ENCODE peak calls at places on chromosomes 1 and 21, in eight cellular contexts. Q is lower lobe of right lung; N is Panc1; I is body of pancreas; C is heart left ventricle; F is aorta; B is Peyer's patch; T is CD8-positive, alpha-beta T cell. L is an unnamed sample. For H3K4me1, the result is how much of the 10 kb centered on the place peaks cover.

GRCh38 chr1:212938846-212939245 is 11.5 kb upstream of the VASH2 start:
- DNase-seq in Q (no peak), N (no peak), I (no peak), C (no peak), F (no peak), B (no peak), T (no peak), L (no peak)

GRCh38 chr1:29332204-29332603 is 95.9 kb downstream of the PTPRU start:
- DNase-seq in Q (no peak), N (no peak), I (peak), C (no peak), F (no peak), B (no peak), T (no peak), L (no peak)

GRCh38 chr21:42503711-42504110 is 7.7 kb upstream of the RSPH1 start:
- DNase-seq in Q (no peak), N (no peak), I (no peak), C (no peak), F (no peak), B (no peak), T (no peak), L (no peak)

GRCh38 chr1:220528679-220529529 is 968 bp downstream of the MARK1 start:
- DNase-seq in Q (no peak), N (no peak), I (no peak), C (no peak), F (peak), B (peak), T (no peak), L (no peak)

GRCh38 chr1:56194911-56195310 is 384.5 kb downstream of the PLPP3 start:
- DNase-seq in Q (no peak), N (no peak), I (no peak), C (no peak), F (no peak), B (no peak), T (no peak), L (no peak)

GRCh38 chr1:119632103-119632490 is 16.0 kb downstream of the ZNF697 start:
- DNase-seq in Q (no peak), N (no peak), I (no peak), C (peak), F (no peak), B (no peak), T (no peak), L (no peak)

GRCh38 chr1:234675561-234675960 is 65.6 kb upstream of the IRF2BP2 start:
- DNase-seq in Q (no peak), N (no peak), I (no peak), C (no peak), F (no peak), B (no peak), T (no peak), L (no peak)

GRCh38 chr1:233496940-233497456 is 116.9 kb upstream of the KCNK1 start:
- DNase-seq in Q (no peak), N (no peak), I (no peak), C (no peak), F (no peak), B (no peak), T (no peak), L (no peak)

GRCh38 chr1:55694297-55694696 is 479.1 kb upstream of the USP24 start:
- DNase-seq in Q (no peak), N (no peak), I (peak), C (no peak), F (no peak), B (no peak), T (no peak), L (no peak)

GRCh38 chr1:208268541-208269337 is 24.6 kb upstream of the PLXNA2 start:
- DNase-seq in Q (no peak), N (no peak), I (no peak), C (no peak), F (no peak), B (no peak), T (no peak), L (no peak)

GRCh38 chr21:31084689-31085088 is 46.4 kb upstream of the KRTAP19-8 start:
- DNase-seq in Q (no peak), N (no peak), I (no peak), C (no peak), F (no peak), B (no peak), T (no peak), L (no peak)

GRCh38 chr1:207088731-207089626 is at the start of gene C4BPB:
- DNase-seq in Q (no peak), N (no peak), I (peak), C (no peak), F (no peak), B (no peak), T (no peak), L (no peak)

GRCh38 chr1:37998913-37999433 is 6.3 kb downstream of the FHL3 start:
- DNase-seq in Q (no peak), N (no peak), I (peak), C (peak), F (peak), B (no peak), T (no peak), L (no peak)

DNA sequence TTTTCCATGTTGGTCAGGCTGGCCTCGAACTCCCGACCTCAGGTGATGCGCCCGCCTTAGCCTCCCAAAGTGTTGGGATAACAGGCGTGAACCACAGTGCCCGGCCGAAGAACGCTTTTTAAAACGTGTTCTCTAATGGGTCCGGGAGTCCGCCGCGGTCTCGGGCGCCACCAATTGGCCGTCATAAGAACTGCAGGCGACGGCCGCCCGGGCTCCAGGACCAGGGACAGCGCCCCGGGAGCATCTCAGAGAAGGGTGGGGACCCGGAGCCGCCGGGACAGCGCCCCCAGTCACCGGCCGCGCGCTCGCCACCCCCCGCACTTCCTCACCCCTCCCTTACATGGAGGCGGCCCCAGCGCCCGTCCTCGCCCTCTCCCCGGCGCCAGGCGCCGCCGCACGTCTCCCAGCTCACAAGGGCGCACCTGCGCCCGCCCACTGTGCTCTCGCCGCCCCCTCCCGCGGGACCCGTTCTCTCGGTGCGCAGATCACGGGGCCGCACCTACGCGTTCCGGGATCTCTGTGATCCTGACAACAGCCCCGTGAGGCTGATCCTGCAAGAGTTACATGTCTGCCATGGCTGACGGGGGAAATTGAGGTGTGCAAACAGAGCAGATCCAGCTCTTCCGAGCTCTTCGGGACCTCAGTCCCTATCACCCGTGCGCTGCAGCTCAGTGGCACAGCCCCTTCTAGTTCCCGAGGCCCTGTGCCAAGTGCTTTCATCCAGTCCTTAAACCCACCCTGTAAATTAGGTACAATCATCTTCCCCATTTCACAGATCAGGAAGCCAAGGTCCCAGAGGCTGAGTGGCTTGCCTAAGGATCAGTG is 9.8 kb downstream of the RAP1GAP start:
- DNase-seq in Q (peak), N (no peak), I (peak), C (peak), F (peak), B (peak), T (peak), L (peak)
- H3K4me3 ChIP-seq in Q (peak), N (peak), I (no peak), C (no peak), F (no peak), B (no peak), T (peak), L (no peak)

DNA sequence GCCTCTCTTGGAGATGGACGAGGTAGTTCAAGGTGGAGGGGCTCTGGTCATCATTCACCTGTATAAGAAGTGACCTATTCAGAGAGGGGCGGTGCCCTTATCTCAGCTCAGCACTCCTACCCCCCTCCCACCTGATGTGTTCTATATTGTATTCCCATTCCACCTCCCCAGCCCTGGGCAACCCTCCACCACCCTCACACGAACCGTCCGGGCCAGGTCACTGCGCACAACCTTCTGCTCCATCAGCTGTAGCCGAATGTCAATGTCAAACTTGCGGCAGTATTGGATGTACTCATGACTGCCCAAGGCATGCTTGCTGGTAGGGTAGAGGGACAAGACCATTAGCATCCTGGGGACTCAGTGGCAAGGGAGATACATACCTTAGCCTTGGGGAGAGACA is 34.3 kb downstream of the PIK3C2B start:
- DNase-seq in Q (no peak), N (no peak), I (no peak), C (no peak), F (no peak), B (no peak), T (no peak), L (no peak)
- H3K4me1 ChIP-seq in Q (half or more), N (under half), I (under half), C (under half), F (under half), B (under half), T (under half), L (under half)

GRCh38 chr1:85330711-85331290 is 54.4 kb upstream of the BCL10 start:
- DNase-seq in Q (no peak), N (no peak), I (no peak), C (no peak), F (no peak), B (no peak), T (no peak), L (peak)

GRCh38 chr1:85326851-85327250 is 50.4 kb upstream of the BCL10 start:
- DNase-seq in Q (no peak), N (no peak), I (no peak), C (no peak), F (no peak), B (no peak), T (no peak), L (no peak)

GRCh38 chr1:85330206-85330605 is 53.8 kb upstream of the BCL10 start:
- DNase-seq in Q (no peak), N (no peak), I (no peak), C (no peak), F (no peak), B (no peak), T (no peak), L (no peak)

GRCh38 chr1:85327759-85328158 is 51.3 kb upstream of the BCL10 start:
- DNase-seq in Q (no peak), N (no peak), I (no peak), C (no peak), F (no peak), B (no peak), T (no peak), L (no peak)

DNA sequence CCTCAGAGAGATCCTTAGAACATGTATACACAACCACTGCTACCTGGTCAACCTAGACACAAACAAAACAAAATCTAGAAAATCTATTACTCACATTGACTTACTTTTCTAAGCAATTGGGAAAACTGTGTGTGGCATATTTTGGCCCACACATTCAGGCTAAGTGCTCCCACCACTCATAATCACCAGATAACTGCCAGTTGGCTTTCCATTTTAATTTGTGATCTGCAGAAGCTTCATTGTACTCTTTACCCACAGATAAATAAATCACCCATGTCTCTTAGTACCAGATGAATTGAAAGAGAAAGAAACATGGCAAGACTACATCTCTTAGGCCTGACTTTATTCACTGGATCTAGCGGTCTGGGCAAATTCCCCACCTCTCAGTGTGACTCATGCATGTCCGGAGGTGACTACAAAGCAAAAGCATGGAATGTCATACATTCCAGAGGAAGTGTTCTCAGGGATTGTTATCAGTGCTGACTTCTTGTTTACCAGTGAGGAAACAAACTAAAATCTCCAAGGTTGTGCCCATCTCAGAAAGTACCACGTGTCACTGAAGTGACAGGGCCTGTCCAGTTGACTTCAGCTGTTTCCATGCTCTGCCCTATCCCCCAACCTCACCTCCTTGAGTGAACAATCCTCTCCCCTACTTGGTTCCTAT is 52.4 kb upstream of the BCL10 start:
- DNase-seq in Q (no peak), N (peak), I (peak), C (no peak), F (no peak), B (no peak), T (no peak), L (peak)
- H3K27ac ChIP-seq in Q (peak), N (peak), I (peak), C (no peak), F (peak), B (no peak), T (no peak), L (peak)

DNA sequence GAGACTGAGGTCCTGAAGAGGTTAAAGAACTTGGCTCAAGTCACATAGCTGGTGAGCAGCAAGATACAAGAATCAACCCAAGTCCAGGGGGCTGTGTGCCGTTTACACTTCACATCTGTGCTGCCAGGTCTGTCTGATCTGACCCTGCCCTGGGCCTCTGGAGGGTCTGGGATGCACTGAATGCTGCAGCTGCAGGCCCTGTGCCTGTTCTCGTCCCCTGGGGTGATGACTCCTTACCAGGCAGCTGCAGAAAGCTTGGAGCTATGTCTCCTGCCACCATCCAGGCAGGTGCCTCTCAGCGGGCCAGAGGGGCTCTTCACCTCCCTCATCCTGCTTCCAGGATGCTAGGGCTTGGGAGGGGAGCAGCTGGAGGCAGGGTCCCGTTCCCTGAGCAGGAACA is 63.5 kb downstream of the LRRN2 start:
- DNase-seq in Q (no peak), N (no peak), I (no peak), C (no peak), F (no peak), B (no peak), T (no peak), L (no peak)
- H3K4me3 ChIP-seq in Q (no peak), N (no peak), I (no peak), C (no peak), F (no peak), B (no peak), T (no peak), L (no peak)

GRCh38 chr21:38489729-38490128 is 8.5 kb downstream of the ERG start:
- DNase-seq in Q (no peak), N (no peak), I (no peak), C (no peak), F (no peak), B (no peak), T (no peak), L (no peak)

GRCh38 chr21:38489283-38489677 is 9.0 kb downstream of the ERG start:
- DNase-seq in Q (no peak), N (no peak), I (no peak), C (no peak), F (no peak), B (no peak), T (no peak), L (no peak)

GRCh38 chr21:38492002-38492401 is 6.3 kb downstream of the ERG start:
- DNase-seq in Q (no peak), N (no peak), I (no peak), C (no peak), F (no peak), B (no peak), T (no peak), L (no peak)

GRCh38 chr21:38491536-38491935 is 6.7 kb downstream of the ERG start:
- DNase-seq in Q (no peak), N (no peak), I (no peak), C (no peak), F (no peak), B (no peak), T (no peak), L (no peak)

GRCh38 chr21:38490411-38491020 is 7.8 kb downstream of the ERG start:
- DNase-seq in Q (no peak), N (no peak), I (no peak), C (no peak), F (no peak), B (no peak), T (no peak), L (no peak)
- H3K4me1 ChIP-seq in Q (under half), N (under half), I (under half), C (under half), F (under half), B (under half), T (under half), L (under half)

GRCh38 chr1:26771285-26771642 is 16.5 kb upstream of the PIGV start:
- DNase-seq in Q (no peak), N (no peak), I (no peak), C (no peak), F (no peak), B (no peak), T (no peak), L (no peak)
- H3K27ac ChIP-seq in Q (peak), N (peak), I (peak), C (peak), F (peak), B (peak), T (no peak), L (peak)

GRCh38 chr1:2212167-2212541 is 16.0 kb upstream of the SKI start:
- DNase-seq in Q (peak), N (no peak), I (no peak), C (no peak), F (no peak), B (no peak), T (no peak), L (peak)
- H3K4me3 ChIP-seq in Q (peak), N (no peak), I (no peak), C (no peak), F (no peak), B (peak), T (no peak), L (peak)

L was measured in left lung.